ENCODE peak calls at places on chromosomes 1 and 21, in four cellular contexts. N, T, R and P are unnamed samples.

GRCh38 chr1:17207046-17207445 is 2.1 kb downstream of the PADI1 start:
- DNase-seq in T (peak; percentile 42), N (no peak), R (no peak), P (no peak)

GRCh38 chr1:17293681-17294415 is 14.1 kb upstream of the PADI4 start:
- DNase-seq in N (no peak), T (no peak), R (no peak), P (no peak)

GRCh38 chr1:204206121-204206520 is 7.7 kb downstream of the GOLT1A start:
- DNase-seq in N (no peak), T (no peak), R (no peak), P (no peak)

GRCh38 chr1:202281316-202282016 is 60.3 kb downstream of the UBE2T start:
- DNase-seq in T (no peak), R (no peak), N (peak; percentile 4), P (no peak)

GRCh38 chr1:36157115-36157903 is 1.3 kb downstream of the MAP7D1 start:
- DNase-seq in N (no peak), R (no peak), T (no peak), P (no peak)

GRCh38 chr1:56908619-56909340 is 54.2 kb downstream of the C8A start:
- DNase-seq in T (no peak), R (no peak), N (no peak), P (no peak)

GRCh38 chr1:160158031-160158430 is 6.6 kb downstream of the ATP1A4 start:
- DNase-seq in T (no peak), R (no peak), N (no peak), P (no peak)

GRCh38 chr1:231134624-231135023 is 27.2 kb upstream of the TRIM67 start:
- DNase-seq in N (no peak), T (no peak), R (no peak), P (no peak)

GRCh38 chr1:92536593-92537332 is 50.0 kb upstream of the GFI1 start:
- DNase-seq in T (no peak), R (no peak), N (no peak), P (no peak)

GRCh38 chr21:43188712-43189151 is 19.9 kb downstream of the CRYAA start:
- DNase-seq in R (no peak), T (peak; percentile 66), N (no peak), P (no peak)

GRCh38 chr21:14883351-14883750 is 181.4 kb downstream of the NRIP1 start:
- DNase-seq in R (no peak), N (no peak), T (no peak), P (no peak)

GRCh38 chr21:17416139-17416538 is 96.7 kb upstream of the CXADR start:
- DNase-seq in R (no peak), T (no peak), N (no peak), P (no peak)

GRCh38 chr21:41439245-41439644 is 13.2 kb downstream of the MX1 start:
- DNase-seq in N (no peak), T (no peak), R (no peak), P (no peak)

GRCh38 chr1:15702722-15703550 is 18.8 kb downstream of the PLEKHM2 start:
- DNase-seq in T (peak; percentile 59), N (peak; percentile 49), R (no peak), P (peak; percentile 26)

GRCh38 chr1:8825985-8826481 is 8.6 kb upstream of the RERE start:
- DNase-seq in R (no peak), T (peak; percentile 23), N (no peak), P (no peak)

GRCh38 chr21:45872471-45872870 is 109.1 kb upstream of the COL6A1 start:
- DNase-seq in N (no peak), T (no peak), R (no peak), P (no peak)

GRCh38 chr1:61184714-61185106 is 102.3 kb downstream of the NFIA start:
- DNase-seq in N (no peak), T (no peak), R (no peak), P (no peak)

GRCh38 chr1:51417496-51418383 is 87.4 kb upstream of the TTC39A start:
- DNase-seq in N (no peak), R (no peak), T (no peak), P (no peak)

GRCh38 chr1:20164694-20165202 is 21.1 kb upstream of the UBXN10 start:
- DNase-seq in T (no peak), R (no peak), N (no peak), P (no peak)

GRCh38 chr1:203668401-203668800 is 41.8 kb downstream of the ATP2B4 start:
- DNase-seq in N (no peak), R (no peak), T (no peak), P (no peak)

GRCh38 chr1:156856282-156856785 is 2.6 kb downstream of the INSRR start:
- DNase-seq in T (no peak), R (no peak), N (no peak), P (no peak)
- TF ChIP-seq POLR2A in T (no peak), R (no peak), N (no peak), P (no peak)

DNA sequence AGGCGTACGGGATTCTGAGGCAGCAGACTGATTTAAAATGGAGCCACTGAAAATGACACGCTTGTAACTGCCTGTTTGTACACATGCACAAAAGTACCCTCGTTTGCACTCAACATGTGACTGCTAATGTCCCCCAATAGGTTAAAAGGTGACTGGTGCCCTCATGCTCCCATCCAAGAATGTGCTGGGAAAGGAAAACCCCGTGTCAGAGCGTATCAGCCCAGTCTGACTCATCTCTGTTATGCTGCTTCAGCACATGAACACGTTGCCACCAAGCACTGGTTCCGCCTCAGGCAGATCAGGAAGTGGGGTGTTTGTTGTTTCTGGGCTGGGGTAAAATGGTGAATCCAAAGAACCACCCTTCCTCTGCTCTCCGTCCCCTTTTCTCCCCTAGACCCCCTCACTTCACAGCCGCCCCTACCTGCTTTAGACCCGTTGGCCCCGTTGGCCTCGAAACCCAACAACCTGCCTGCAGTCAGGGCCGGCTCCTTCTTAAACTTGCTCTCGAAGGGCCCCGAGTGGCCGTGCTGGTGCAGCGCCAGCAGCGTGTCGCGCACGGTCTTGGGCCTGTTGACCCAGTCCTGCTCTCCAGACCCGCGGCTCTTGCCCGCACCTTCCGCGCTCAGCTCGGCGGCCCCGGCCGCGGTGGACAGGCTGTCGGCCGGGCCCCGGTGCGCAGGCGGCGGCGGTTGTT is 1.8 kb downstream of the IRF2BP2 start:
- DNase-seq in T (peak; percentile 79), N (peak; percentile 82), R (no peak), P (peak; percentile 89)
- TF ChIP-seq POLR2A in T (no peak), N (peak; percentile 17), R (peak; percentile 84), P (peak; percentile 97)

GRCh38 chr1:156069490-156070455 is 8.8 kb downstream of the RAB25 start:
- DNase-seq in T (no peak), N (no peak), R (no peak), P (no peak)
- TF ChIP-seq POLR2A in T (no peak), N (no peak), R (no peak), P (no peak)

GRCh38 chr1:167723707-167724323 is 2.0 kb downstream of the MPZL1 start:
- DNase-seq in N (no peak), T (no peak), R (no peak), P (peak; percentile 30)

GRCh38 chr1:167720965-167721616 is 691 bp upstream of the MPZL1 start:
- DNase-seq in T (peak; percentile 52), N (peak; percentile 32), R (no peak), P (peak; percentile 50)

GRCh38 chr1:167722152-167722869 is 529 bp downstream of the MPZL1 start:
- DNase-seq in T (peak; percentile 60), R (no peak), N (peak; percentile 48), P (peak; percentile 48)

GRCh38 chr1:167722870-167723251 is 1.1 kb downstream of the MPZL1 start:
- DNase-seq in N (no peak), R (no peak), T (no peak), P (peak; percentile 31)

GRCh38 chr1:167721617-167722151 is at the start of gene MPZL1:
- DNase-seq in T (peak; percentile 98), N (peak; percentile 97), R (peak; percentile 95), P (peak; percentile 97)
- TF ChIP-seq POLR2A in T (no peak), N (peak; percentile 62), R (no peak), P (peak; percentile 37)

GRCh38 chr1:32181563-32181962 is 2.1 kb downstream of the TXLNA start:
- DNase-seq in N (no peak), T (no peak), R (no peak), P (no peak)
- TF ChIP-seq POLR2A in N (no peak), T (no peak), R (no peak), P (no peak)

DNA sequence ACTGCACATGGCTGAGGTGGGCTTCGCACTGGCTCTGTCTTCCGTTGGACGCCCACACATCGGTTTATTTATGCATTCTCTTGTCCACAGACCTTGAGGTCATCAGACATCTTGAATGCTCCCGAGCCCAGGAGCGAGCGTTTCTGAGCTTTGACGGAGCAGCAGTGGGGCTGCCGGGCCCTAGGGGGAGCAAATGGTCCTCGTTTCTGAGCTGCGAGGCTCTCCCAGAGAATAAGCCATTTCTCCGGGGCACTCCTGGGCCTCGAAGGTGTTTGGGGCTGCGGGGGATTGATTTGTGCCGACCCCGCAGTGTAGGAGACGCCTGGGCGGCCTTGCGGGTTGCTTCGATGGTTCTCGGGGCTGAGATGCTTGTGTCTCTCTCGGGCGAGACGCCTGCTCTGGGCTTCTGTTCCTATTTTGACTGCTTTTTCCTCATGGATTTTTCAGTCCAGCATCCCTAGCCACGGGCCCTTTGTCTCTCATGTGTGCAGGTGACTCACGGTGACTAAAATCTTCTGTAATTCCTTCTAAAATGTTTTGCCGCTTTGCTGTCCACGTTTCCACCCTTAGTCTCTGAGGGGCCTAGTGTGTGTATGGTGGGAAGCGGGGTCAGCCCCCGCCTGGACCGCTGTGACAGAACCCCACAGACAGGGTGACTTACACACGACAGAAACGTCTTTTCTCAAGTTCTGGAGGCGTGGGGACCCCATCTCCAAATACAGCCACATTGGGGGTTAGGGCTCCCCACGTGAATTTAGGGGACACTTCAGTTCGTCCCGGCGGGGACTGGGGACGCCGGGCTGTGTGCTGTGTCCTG is 62.1 kb downstream of the FAAP20 start:
- DNase-seq in T (no peak), N (peak; percentile 73), R (no peak), P (peak; percentile 34)
- TF ChIP-seq POLR2A in T (no peak), N (no peak), R (no peak), P (no peak)

GRCh38 chr1:39573736-39574624 is 2.6 kb downstream of the PABPC4 start:
- DNase-seq in N (no peak), T (no peak), R (no peak), P (peak; percentile 43)

GRCh38 chr1:39573097-39573465 is 3.5 kb downstream of the PABPC4 start:
- DNase-seq in N (no peak), T (no peak), R (no peak), P (no peak)

GRCh38 chr1:39575191-39576015 is 1.2 kb downstream of the PABPC4 start:
- DNase-seq in R (peak; percentile 32), T (peak; percentile 69), N (peak; percentile 59), P (peak; percentile 84)

GRCh38 chr1:39576016-39576657 is 453 bp downstream of the PABPC4 start:
- DNase-seq in N (peak; percentile 33), T (peak; percentile 30), R (peak; percentile 43), P (no peak)

GRCh38 chr1:39574646-39575045 is 1.9 kb downstream of the PABPC4 start:
- DNase-seq in N (no peak), R (no peak), T (peak; percentile 50), P (peak; percentile 42)
- TF ChIP-seq POLR2A in N (no peak), R (peak; percentile 1), T (no peak), P (no peak)

DNA sequence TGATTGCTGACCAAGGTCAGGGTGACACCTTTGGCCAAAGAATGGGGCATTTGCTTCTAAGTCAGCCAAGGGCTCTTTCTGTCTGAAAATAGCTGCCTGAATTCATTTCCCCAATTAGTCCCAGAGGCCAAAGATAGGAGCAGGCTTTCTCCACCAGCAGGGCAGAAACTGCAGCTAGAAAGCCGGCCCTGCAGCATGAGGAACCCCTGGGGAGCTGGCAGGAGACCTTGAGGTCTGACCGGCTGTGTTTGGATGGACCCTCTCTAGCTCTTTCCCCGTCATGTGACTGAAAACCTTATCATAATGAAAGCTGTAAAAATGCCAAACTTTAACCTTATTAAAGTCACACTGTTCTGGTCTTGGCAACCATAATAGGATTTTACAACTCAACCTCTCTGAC is 93.4 kb downstream of the CD58 start:
- DNase-seq in N (no peak), R (no peak), T (no peak), P (no peak)
- TF ChIP-seq POLR2A in N (no peak), R (no peak), T (no peak), P (no peak)